ENCODE peak calls at places on chromosome 6, in six cellular contexts. One of them, this sample, is unnamed.

GRCh38 chr6:1850581-1851157 is 241.0 kb downstream of the FOXC1 start:
- DNase-seq in tibial nerve: no peak
- DNase-seq in body of pancreas: no peak
- DNase-seq in adrenal gland: no peak
- DNase-seq in sigmoid colon: no peak
- DNase-seq in esophagus squamous epithelium: no peak
- DNase-seq in this sample: no peak

GRCh38 chr6:10999994-11000393 is 44.1 kb downstream of the ELOVL2 start:
- DNase-seq in tibial nerve: no peak
- DNase-seq in body of pancreas: no peak
- DNase-seq in adrenal gland: no peak
- DNase-seq in sigmoid colon: no peak
- DNase-seq in esophagus squamous epithelium: no peak
- DNase-seq in this sample: no peak

GRCh38 chr6:90989763-90990162 is 402.9 kb upstream of the MAP3K7 start:
- DNase-seq in tibial nerve: no peak
- DNase-seq in body of pancreas: no peak
- DNase-seq in adrenal gland: no peak
- DNase-seq in sigmoid colon: no peak
- DNase-seq in esophagus squamous epithelium: no peak
- DNase-seq in this sample: no peak

GRCh38 chr6:145789443-145789842 is 25.2 kb downstream of the FBXO30 start:
- DNase-seq in tibial nerve: no peak
- DNase-seq in body of pancreas: no peak
- DNase-seq in adrenal gland: no peak
- DNase-seq in sigmoid colon: no peak
- DNase-seq in esophagus squamous epithelium: no peak
- DNase-seq in this sample: peak

GRCh38 chr6:167651251-167652041 is 175.3 kb upstream of the AFDN start:
- DNase-seq in tibial nerve: no peak
- DNase-seq in body of pancreas: no peak
- DNase-seq in adrenal gland: no peak
- DNase-seq in sigmoid colon: no peak
- DNase-seq in esophagus squamous epithelium: no peak
- DNase-seq in this sample: peak

GRCh38 chr6:35105078-35105477 is 36.1 kb downstream of the TCP11 start:
- DNase-seq in tibial nerve: no peak
- DNase-seq in body of pancreas: no peak
- DNase-seq in adrenal gland: no peak
- DNase-seq in sigmoid colon: no peak
- DNase-seq in esophagus squamous epithelium: no peak
- DNase-seq in this sample: no peak

GRCh38 chr6:105108631-105109262 is 71.1 kb downstream of the POPDC3 start:
- DNase-seq in tibial nerve: no peak
- DNase-seq in body of pancreas: no peak
- DNase-seq in adrenal gland: no peak
- DNase-seq in sigmoid colon: no peak
- DNase-seq in esophagus squamous epithelium: no peak
- DNase-seq in this sample: no peak

GRCh38 chr6:42451595-42452170 is at the start of gene TRERF1:
- DNase-seq in tibial nerve: no peak
- DNase-seq in body of pancreas: peak
- DNase-seq in adrenal gland: peak
- DNase-seq in sigmoid colon: peak
- DNase-seq in esophagus squamous epithelium: no peak
- DNase-seq in this sample: peak

GRCh38 chr6:68728124-68728523 is 93.0 kb downstream of the ADGRB3 start:
- DNase-seq in tibial nerve: no peak
- DNase-seq in body of pancreas: no peak
- DNase-seq in adrenal gland: no peak
- DNase-seq in sigmoid colon: no peak
- DNase-seq in esophagus squamous epithelium: no peak
- DNase-seq in this sample: no peak

GRCh38 chr6:41427642-41428401 is 92.4 kb downstream of the NCR2 start:
- DNase-seq in tibial nerve: no peak
- DNase-seq in body of pancreas: peak
- DNase-seq in adrenal gland: no peak
- DNase-seq in sigmoid colon: peak
- DNase-seq in esophagus squamous epithelium: no peak
- DNase-seq in this sample: no peak
- TF ChIP-seq POLR2A in tibial nerve: no peak
- TF ChIP-seq POLR2A in body of pancreas: peak
- TF ChIP-seq POLR2A in adrenal gland: no peak
- TF ChIP-seq POLR2A in sigmoid colon: no peak
- TF ChIP-seq POLR2A in esophagus squamous epithelium: no peak
- TF ChIP-seq POLR2A in this sample: no peak

GRCh38 chr6:14384175-14384949 is 266.8 kb downstream of the CD83 start:
- DNase-seq in tibial nerve: no peak
- DNase-seq in body of pancreas: no peak
- DNase-seq in adrenal gland: no peak
- DNase-seq in sigmoid colon: no peak
- DNase-seq in esophagus squamous epithelium: no peak
- DNase-seq in this sample: no peak
- TF ChIP-seq POLR2A in tibial nerve: no peak
- TF ChIP-seq POLR2A in body of pancreas: no peak
- TF ChIP-seq POLR2A in adrenal gland: no peak
- TF ChIP-seq POLR2A in sigmoid colon: no peak
- TF ChIP-seq POLR2A in esophagus squamous epithelium: no peak
- TF ChIP-seq POLR2A in this sample: no peak

GRCh38 chr6:7236312-7237209 is 76.4 kb downstream of the SSR1 start:
- DNase-seq in tibial nerve: no peak
- DNase-seq in body of pancreas: peak
- DNase-seq in adrenal gland: no peak
- DNase-seq in sigmoid colon: no peak
- DNase-seq in esophagus squamous epithelium: no peak
- DNase-seq in this sample: peak
- TF ChIP-seq POLR2A in tibial nerve: no peak
- TF ChIP-seq POLR2A in body of pancreas: no peak
- TF ChIP-seq POLR2A in adrenal gland: no peak
- TF ChIP-seq POLR2A in sigmoid colon: no peak
- TF ChIP-seq POLR2A in esophagus squamous epithelium: no peak
- TF ChIP-seq POLR2A in this sample: no peak

GRCh38 chr6:110359554-110359953 is 1.4 kb upstream of the METTL24 start:
- DNase-seq in tibial nerve: no peak
- DNase-seq in body of pancreas: no peak
- DNase-seq in adrenal gland: no peak
- DNase-seq in sigmoid colon: no peak
- DNase-seq in esophagus squamous epithelium: no peak
- DNase-seq in this sample: no peak
- TF ChIP-seq POLR2A in tibial nerve: no peak
- TF ChIP-seq POLR2A in body of pancreas: no peak
- TF ChIP-seq POLR2A in adrenal gland: no peak
- TF ChIP-seq POLR2A in sigmoid colon: no peak
- TF ChIP-seq POLR2A in esophagus squamous epithelium: no peak
- TF ChIP-seq POLR2A in this sample: no peak

GRCh38 chr6:53067307-53067706 is 2.1 kb downstream of the FBXO9 start:
- DNase-seq in tibial nerve: no peak
- DNase-seq in body of pancreas: no peak
- DNase-seq in adrenal gland: no peak
- DNase-seq in sigmoid colon: no peak
- DNase-seq in esophagus squamous epithelium: no peak
- DNase-seq in this sample: peak

GRCh38 chr6:53064726-53065265 is 408 bp upstream of the FBXO9 start:
- DNase-seq in tibial nerve: peak
- DNase-seq in body of pancreas: peak
- DNase-seq in adrenal gland: peak
- DNase-seq in sigmoid colon: peak
- DNase-seq in esophagus squamous epithelium: peak
- DNase-seq in this sample: peak

GRCh38 chr6:53066059-53066406 is 829 bp downstream of the FBXO9 start:
- DNase-seq in tibial nerve: no peak
- DNase-seq in body of pancreas: peak
- DNase-seq in adrenal gland: peak
- DNase-seq in sigmoid colon: peak
- DNase-seq in esophagus squamous epithelium: no peak
- DNase-seq in this sample: peak

GRCh38 chr6:53066874-53067273 is 1.7 kb downstream of the FBXO9 start:
- DNase-seq in tibial nerve: no peak
- DNase-seq in body of pancreas: no peak
- DNase-seq in adrenal gland: no peak
- DNase-seq in sigmoid colon: no peak
- DNase-seq in esophagus squamous epithelium: no peak
- DNase-seq in this sample: peak

GRCh38 chr6:53065266-53066058 is at the start of gene FBXO9:
- DNase-seq in tibial nerve: no peak
- DNase-seq in body of pancreas: peak
- DNase-seq in adrenal gland: peak
- DNase-seq in sigmoid colon: peak
- DNase-seq in esophagus squamous epithelium: peak
- DNase-seq in this sample: peak
- TF ChIP-seq POLR2A in tibial nerve: peak
- TF ChIP-seq POLR2A in body of pancreas: peak
- TF ChIP-seq POLR2A in adrenal gland: peak
- TF ChIP-seq POLR2A in sigmoid colon: no peak
- TF ChIP-seq POLR2A in esophagus squamous epithelium: no peak
- TF ChIP-seq POLR2A in this sample: peak

This sample was measured in erythroblast.